ENCODE peak calls at places on chromosomes 5 and 9, in eight cellular contexts. W is iPS DF 6.9, V is heart right ventricle, J is tibial artery, K is ovary, I is H9, A is heart left ventricle, S is breast epithelium. L is an unnamed sample. For H3K4me1, the result is how much of the 10 kb centered on the place peaks cover.

GRCh38 chr5:156936972-156937371 is 26.1 kb downstream of the TIMD4 start:
- DNase-seq in W (no peak), V (no peak), J (no peak), K (no peak), I (no peak), A (no peak), S (no peak), L (no peak)

GRCh38 chr5:141877478-141878185 is 578 bp downstream of the PCDH1 start:
- DNase-seq in W (no peak), V (no peak), J (peak), K (no peak), I (no peak), A (no peak), S (no peak), L (peak)

GRCh38 chr5:28927559-28928326 is 1889.4 kb upstream of the CDH9 start:
- DNase-seq in W (no peak), V (no peak), J (no peak), K (peak), I (no peak), A (no peak), S (no peak), L (no peak)

GRCh38 chr9:132002827-132003704 is 76.6 kb downstream of the MED27 start:
- DNase-seq in W (no peak), V (no peak), J (no peak), K (no peak), I (no peak), A (no peak), S (no peak), L (no peak)

GRCh38 chr9:130137870-130138653 is 34.1 kb upstream of the NCS1 start:
- DNase-seq in W (peak), V (peak), J (peak), K (peak), I (peak), A (peak), S (no peak), L (no peak)

GRCh38 chr5:134458234-134458633 is 46.6 kb upstream of the CDKN2AIPNL start:
- DNase-seq in W (no peak), V (peak), J (peak), K (no peak), I (no peak), A (peak), S (no peak), L (no peak)

GRCh38 chr9:18255747-18256146 is 218.2 kb upstream of the ADAMTSL1 start:
- DNase-seq in W (no peak), V (no peak), J (no peak), K (no peak), I (no peak), A (no peak), S (no peak), L (no peak)

GRCh38 chr9:108049026-108049591 is 559.5 kb upstream of the KLF4 start:
- DNase-seq in W (no peak), V (no peak), J (no peak), K (no peak), I (no peak), A (no peak), S (no peak), L (no peak)

GRCh38 chr5:26553079-26553478 is 485.3 kb downstream of the CDH9 start:
- DNase-seq in W (no peak), V (no peak), J (no peak), K (no peak), I (no peak), A (no peak), S (no peak), L (no peak)

GRCh38 chr5:55636711-55637110 is 75.4 kb downstream of the SLC38A9 start:
- DNase-seq in W (no peak), V (no peak), J (no peak), K (no peak), I (no peak), A (peak), S (no peak), L (no peak)

GRCh38 chr9:22469928-22470544 is 23.4 kb downstream of the DMRTA1 start:
- DNase-seq in W (no peak), V (no peak), J (no peak), K (no peak), I (peak), A (no peak), S (no peak), L (no peak)

GRCh38 chr5:158510479-158510878 is 589.2 kb downstream of the EBF1 start:
- DNase-seq in W (no peak), V (no peak), J (no peak), K (no peak), I (no peak), A (no peak), S (no peak), L (no peak)

GRCh38 chr9:117034862-117035261 is 347.8 kb downstream of the TRIM32 start:
- DNase-seq in W (peak), V (no peak), J (no peak), K (peak), I (peak), A (no peak), S (no peak), L (no peak)

GRCh38 chr9:5493597-5494511 is 16.5 kb upstream of the PDCD1LG2 start:
- DNase-seq in W (no peak), V (no peak), J (no peak), K (no peak), I (no peak), A (no peak), S (no peak), L (peak)

GRCh38 chr9:84512493-84512892 is 157.0 kb upstream of the NTRK2 start:
- DNase-seq in W (no peak), V (no peak), J (no peak), K (no peak), I (no peak), A (no peak), S (no peak), L (no peak)

GRCh38 chr5:56148453-56148971 is 84.6 kb downstream of the ANKRD55 start:
- DNase-seq in W (no peak), V (no peak), J (no peak), K (no peak), I (no peak), A (no peak), S (no peak), L (no peak)

GRCh38 chr5:118793091-118793490 is 195.3 kb downstream of the DTWD2 start:
- DNase-seq in W (no peak), V (no peak), J (no peak), K (no peak), I (no peak), A (no peak), S (no peak), L (no peak)

GRCh38 chr5:132205385-132206125 is 22.1 kb downstream of the P4HA2 start:
- DNase-seq in W (no peak), V (peak), J (no peak), K (no peak), I (no peak), A (peak), S (no peak), L (no peak)

GRCh38 chr5:22908129-22908528 is 55.0 kb upstream of the CDH12 start:
- DNase-seq in W (no peak), V (no peak), J (no peak), K (no peak), I (no peak), A (no peak), S (no peak), L (no peak)

GRCh38 chr5:120874463-120874862 is 410.4 kb downstream of the PRR16 start:
- DNase-seq in W (no peak), V (no peak), J (no peak), K (no peak), I (no peak), A (no peak), S (no peak), L (no peak)

GRCh38 chr5:22560115-22560514 is 293.0 kb downstream of the CDH12 start:
- DNase-seq in W (no peak), V (no peak), J (no peak), K (no peak), I (no peak), A (no peak), S (no peak), L (no peak)

GRCh38 chr5:44974813-44975212 is 166.1 kb downstream of the MRPS30 start:
- DNase-seq in W (no peak), V (no peak), J (no peak), K (no peak), I (no peak), A (no peak), S (no peak), L (no peak)
- H3K4me1 ChIP-seq in W (under half), V (under half), J (under half), K (under half), I (under half), A (under half), S (under half), L (under half)

GRCh38 chr9:20524776-20525175 is 97.5 kb downstream of the MLLT3 start:
- DNase-seq in W (peak), V (no peak), J (no peak), K (no peak), I (peak), A (no peak), S (no peak), L (no peak)
- H3K4me1 ChIP-seq in W (under half), V (under half), J (under half), K (under half), I (under half), A (under half), S (under half), L (under half)

GRCh38 chr9:134297581-134297980 is 28.7 kb upstream of the RXRA start:
- DNase-seq in W (no peak), V (peak), J (no peak), K (no peak), I (no peak), A (no peak), S (no peak), L (no peak)

GRCh38 chr9:134296301-134297081 is 29.8 kb upstream of the RXRA start:
- DNase-seq in W (no peak), V (peak), J (no peak), K (no peak), I (no peak), A (no peak), S (no peak), L (no peak)

GRCh38 chr9:134299068-134299467 is 27.2 kb upstream of the RXRA start:
- DNase-seq in W (no peak), V (no peak), J (no peak), K (no peak), I (no peak), A (no peak), S (no peak), L (no peak)

GRCh38 chr9:134297082-134297415 is 29.2 kb upstream of the RXRA start:
- DNase-seq in W (no peak), V (peak), J (no peak), K (peak), I (no peak), A (no peak), S (no peak), L (no peak)

GRCh38 chr9:134298000-134298399 is 28.3 kb upstream of the RXRA start:
- DNase-seq in W (no peak), V (no peak), J (no peak), K (no peak), I (no peak), A (no peak), S (no peak), L (no peak)
- H3K4me1 ChIP-seq in W (under half), V (under half), J (under half), K (under half), I (under half), A (under half), S (under half), L (under half)

GRCh38 chr5:36156619-36157018 is 4.7 kb downstream of the SKP2 start:
- DNase-seq in W (no peak), V (no peak), J (no peak), K (no peak), I (no peak), A (no peak), S (no peak), L (no peak)

GRCh38 chr5:36156124-36156601 is 4.3 kb downstream of the SKP2 start:
- DNase-seq in W (no peak), V (no peak), J (no peak), K (no peak), I (no peak), A (no peak), S (no peak), L (no peak)

GRCh38 chr5:36160617-36161016 is 8.7 kb downstream of the SKP2 start:
- DNase-seq in W (no peak), V (no peak), J (no peak), K (no peak), I (no peak), A (no peak), S (no peak), L (no peak)

GRCh38 chr5:36155291-36155690 is 3.4 kb downstream of the SKP2 start:
- DNase-seq in W (no peak), V (no peak), J (no peak), K (no peak), I (no peak), A (no peak), S (no peak), L (no peak)

GRCh38 chr5:36158144-36158543 is 6.2 kb downstream of the SKP2 start:
- DNase-seq in W (no peak), V (no peak), J (no peak), K (no peak), I (no peak), A (no peak), S (no peak), L (no peak)
- H3K4me1 ChIP-seq in W (under half), V (under half), J (under half), K (under half), I (under half), A (under half), S (under half), L (under half)

GRCh38 chr5:126610163-126610562 is 9.4 kb downstream of the PHAX start:
- DNase-seq in W (no peak), V (no peak), J (no peak), K (no peak), I (no peak), A (no peak), S (no peak), L (no peak)
- H3K4me1 ChIP-seq in W (under half), V (under half), J (under half), K (under half), I (under half), A (under half), S (under half), L (under half)

DNA sequence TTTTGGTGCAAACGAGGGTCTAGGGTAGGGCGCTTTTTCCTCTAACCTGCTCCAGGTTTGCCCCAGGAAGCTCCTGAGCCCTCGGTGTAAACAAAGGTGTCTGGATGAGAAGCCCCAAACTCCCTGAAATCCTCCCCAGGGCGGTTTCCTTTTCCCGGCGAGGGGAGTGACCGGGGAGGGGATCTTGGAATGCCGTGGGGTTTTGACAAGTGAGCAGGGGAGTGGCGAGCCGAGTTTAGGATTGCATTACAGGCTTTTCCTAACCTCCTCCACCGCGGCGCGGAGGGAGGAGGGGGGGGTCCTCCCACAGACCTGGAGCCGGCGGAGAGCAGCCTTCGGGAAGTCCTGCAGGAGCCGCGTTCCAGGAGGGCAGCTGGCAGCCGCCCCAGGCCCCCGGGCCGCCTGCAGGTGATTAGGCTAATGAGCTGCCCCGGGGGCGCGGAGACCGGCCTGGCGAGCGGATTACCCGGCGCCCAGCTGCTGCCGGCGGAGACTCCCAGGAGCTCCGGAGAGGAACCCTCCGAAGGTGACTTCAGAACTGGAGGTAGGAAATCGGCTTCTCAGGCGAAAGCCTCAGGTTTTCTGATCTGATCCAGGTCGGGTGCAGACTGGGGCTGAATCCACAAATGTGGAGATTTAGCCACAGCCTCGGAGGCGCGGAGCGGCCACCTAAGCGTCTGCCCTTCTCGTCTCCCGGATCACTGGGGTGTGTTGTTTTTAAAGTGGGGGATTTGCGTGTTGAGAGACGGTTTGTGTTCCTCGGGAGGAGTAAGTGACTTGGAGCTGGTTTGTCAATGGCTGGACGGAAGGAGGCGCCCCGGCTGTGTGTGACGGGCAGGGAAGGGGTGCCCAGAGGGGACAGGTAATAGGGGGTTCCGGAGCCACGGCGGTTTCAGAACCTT is 215.9 kb downstream of the PDZD2 start:
- DNase-seq in W (no peak), V (peak), J (peak), K (peak), I (peak), A (peak), S (peak), L (no peak)
- H3K4me1 ChIP-seq in W (under half), V (under half), J (under half), K (under half), I (under half), A (under half), S (under half), L (under half)

DNA sequence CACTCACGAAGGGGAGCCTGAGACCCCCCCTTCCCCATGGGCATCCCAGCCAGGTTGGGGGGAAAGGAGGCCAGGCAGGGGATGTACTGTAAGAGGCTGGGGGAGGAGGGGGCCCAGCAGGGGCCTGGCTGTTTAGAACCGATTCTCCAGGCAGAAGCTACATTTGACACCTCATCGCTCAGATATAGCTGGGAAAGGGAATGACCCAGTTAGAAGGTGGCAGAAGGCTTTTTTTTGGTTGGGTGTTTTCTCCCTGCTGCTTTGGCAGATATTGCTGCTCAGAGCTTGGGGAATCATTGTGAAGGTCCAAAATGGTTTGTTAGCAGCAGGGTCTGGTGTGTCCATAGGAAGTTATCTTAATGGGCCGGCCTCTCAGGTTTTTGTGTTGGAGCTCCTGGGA is 6.0 kb downstream of the CDX1 start:
- DNase-seq in W (no peak), V (no peak), J (no peak), K (no peak), I (no peak), A (no peak), S (no peak), L (no peak)
- H3K4me1 ChIP-seq in W (under half), V (under half), J (under half), K (under half), I (under half), A (under half), S (under half), L (under half)

GRCh38 chr5:177361418-177362101 is 3.8 kb downstream of the RGS14 start:
- DNase-seq in W (no peak), V (no peak), J (no peak), K (no peak), I (no peak), A (no peak), S (no peak), L (no peak)

GRCh38 chr5:177362871-177363507 is 5.3 kb downstream of the RGS14 start:
- DNase-seq in W (no peak), V (peak), J (no peak), K (peak), I (peak), A (peak), S (peak), L (no peak)

GRCh38 chr5:177363565-177363964 is 5.8 kb downstream of the RGS14 start:
- DNase-seq in W (no peak), V (no peak), J (no peak), K (no peak), I (no peak), A (no peak), S (no peak), L (no peak)

GRCh38 chr5:177364159-177364962 is 6.6 kb downstream of the RGS14 start:
- DNase-seq in W (no peak), V (no peak), J (no peak), K (no peak), I (no peak), A (no peak), S (no peak), L (no peak)

GRCh38 chr5:177362102-177362868 is 4.6 kb downstream of the RGS14 start:
- DNase-seq in W (no peak), V (no peak), J (no peak), K (no peak), I (no peak), A (no peak), S (no peak), L (no peak)
- H3K4me1 ChIP-seq in W (under half), V (under half), J (under half), K (under half), I (under half), A (under half), S (under half), L (under half)